ENCODE peak calls at places on chromosomes 4 and X, in eight cellular contexts. H is fibroblast of the aortic adventitia; S is CD4-positive, CD25-positive, alpha-beta regulatory T cell; Y is right lobe of liver; C is stimulated activated CD4-positive, alpha-beta T cell treated with anti-CD3 and anti-CD28 coated beads, Interleukin-4, amount 100 ng/mL, for 48 hours; J is NCI-H748 treated with DMSO at 0.1 percent for 48 hours; Z is kidney epithelial cell; L is HCEC 1CT. E is an unnamed sample.

GRCh38 chr4:53763813-53764597 is 172.7 kb upstream of the LNX1 start:
- DNase-seq in H (peak; percentile 90), Z (no peak), J (no peak), L (peak; percentile 82), C (no peak), Y (peak; percentile 16), S (no peak), E (no peak)

GRCh38 chr4:16752150-16752549 is 146.3 kb downstream of the LDB2 start:
- DNase-seq in H (peak; percentile 48), L (no peak), J (no peak), S (no peak), Z (no peak), C (no peak), Y (no peak), E (no peak)

GRCh38 chrX:115642304-115642703 is 81.3 kb downstream of the PLS3 start:
- DNase-seq in J (no peak), Z (no peak), Y (no peak), C (no peak), S (no peak), H (no peak), L (no peak), E (no peak)

GRCh38 chrX:45850197-45850774 is 649.6 kb upstream of the DIPK2B start:
- DNase-seq in J (no peak), C (no peak), Y (no peak), Z (no peak), H (peak; percentile 4), S (peak; percentile 11), L (no peak), E (no peak)

GRCh38 chr4:68070302-68070701 is 59.4 kb downstream of the TMPRSS11F start:
- DNase-seq in Y (no peak), S (no peak), J (no peak), Z (no peak), C (no peak), L (no peak), H (no peak), E (no peak)

GRCh38 chr4:155207534-155208257 is 740 bp upstream of the NPY2R start:
- DNase-seq in L (no peak), H (peak; percentile 9), S (no peak), Z (no peak), J (no peak), C (no peak), Y (no peak), E (peak; percentile 20)

GRCh38 chrX:47222776-47223350 is 4.4 kb downstream of the CDK16 start:
- DNase-seq in H (no peak), J (no peak), S (no peak), C (no peak), Y (no peak), L (no peak), Z (no peak), E (no peak)

GRCh38 chr4:10164877-10165283 is 48.3 kb upstream of the WDR1 start:
- DNase-seq in L (no peak), H (peak; percentile 81), S (no peak), Y (peak; percentile 30), C (no peak), J (peak; percentile 23), Z (no peak), E (no peak)

GRCh38 chr4:181647396-181648107 is 595.6 kb upstream of the TENM3 start:
- DNase-seq in Z (no peak), L (peak; percentile 66), C (no peak), S (no peak), J (no peak), H (peak; percentile 27), Y (no peak), E (no peak)

GRCh38 chr4:25970691-25971427 is 56.8 kb downstream of the SMIM20 start:
- DNase-seq in H (no peak), L (no peak), Z (no peak), J (no peak), Y (no peak), C (no peak), S (no peak), E (no peak)

GRCh38 chr4:38615847-38616246 is 48.2 kb upstream of the KLF3 start:
- DNase-seq in Y (no peak), S (no peak), Z (no peak), L (no peak), J (no peak), H (no peak), C (no peak), E (no peak)

GRCh38 chr4:8614365-8615193 is 22.0 kb downstream of the CPZ start:
- DNase-seq in H (no peak), S (no peak), L (no peak), Y (no peak), C (no peak), J (no peak), Z (no peak), E (no peak)

GRCh38 chr4:1374706-1375045 is 27.7 kb downstream of the UVSSA start:
- DNase-seq in L (no peak), Y (peak; percentile 7), Z (no peak), H (no peak), J (no peak), C (no peak), S (no peak), E (no peak)

GRCh38 chrX:110678591-110678990 is 117.0 kb downstream of the CHRDL1 start:
- DNase-seq in C (no peak), Y (no peak), Z (no peak), S (no peak), H (peak; percentile 1), L (no peak), J (no peak), E (no peak)

GRCh38 chr4:30769093-30769492 is 48.9 kb downstream of the PCDH7 start:
- DNase-seq in Y (no peak), S (no peak), J (no peak), H (no peak), C (no peak), Z (no peak), L (no peak), E (no peak)

E was measured in progenitor cell of endocrine pancreas.